ENCODE peak calls at places on chromosomes 6 and 20, in eight cellular contexts. D, P, C, Y, L, J, Q and R are unnamed samples.

GRCh38 chr6:30893001-30893591 is 8.8 kb downstream of the DDR1 start:
- DNase-seq in D (no peak), P (no peak), C (no peak), Y (no peak), L (no peak), J (no peak), Q (no peak), R (no peak)

GRCh38 chr6:70874181-70874913 is 82.5 kb downstream of the B3GAT2 start:
- DNase-seq in D (no peak), P (no peak), C (no peak), Y (no peak), L (no peak), J (no peak), Q (no peak), R (no peak)

GRCh38 chr6:112384511-112384910 is 37.4 kb downstream of the RFPL4B start:
- DNase-seq in D (no peak), P (peak), C (peak), Y (no peak), L (no peak), J (no peak), Q (no peak), R (no peak)

GRCh38 chr6:148195511-148195910 is 147.1 kb upstream of the SASH1 start:
- DNase-seq in D (no peak), P (no peak), C (no peak), Y (no peak), L (no peak), J (no peak), Q (no peak), R (no peak)

GRCh38 chr20:49675368-49676151 is 38.1 kb downstream of the B4GALT5 start:
- DNase-seq in D (no peak), P (no peak), C (peak), Y (no peak), L (no peak), J (no peak), Q (no peak), R (peak)

GRCh38 chr6:13383280-13384163 is 55.2 kb upstream of the TBC1D7 start:
- DNase-seq in D (no peak), P (peak), C (peak), Y (no peak), L (peak), J (peak), Q (no peak), R (no peak)

GRCh38 chr6:129893513-129894098 is 32.5 kb upstream of the TMEM244 start:
- DNase-seq in D (no peak), P (peak), C (peak), Y (no peak), L (peak), J (peak), Q (no peak), R (peak)

GRCh38 chr6:142845624-142846458 is 99.1 kb downstream of the HIVEP2 start:
- DNase-seq in D (peak), P (peak), C (peak), Y (peak), L (peak), J (peak), Q (peak), R (peak)

GRCh38 chr20:40019510-40019909 is 669.5 kb downstream of the MAFB start:
- DNase-seq in D (no peak), P (no peak), C (no peak), Y (no peak), L (no peak), J (no peak), Q (no peak), R (no peak)

GRCh38 chr20:45487231-45487635 is 17.7 kb downstream of the WFDC2 start:
- DNase-seq in D (no peak), P (no peak), C (no peak), Y (no peak), L (no peak), J (no peak), Q (no peak), R (no peak)

GRCh38 chr6:122400121-122400450 is 634 bp downstream of the HSF2 start:
- DNase-seq in D (no peak), P (no peak), C (peak), Y (no peak), L (no peak), J (peak), Q (no peak), R (no peak)

GRCh38 chr6:122400467-122401089 is 1.1 kb downstream of the HSF2 start:
- DNase-seq in D (no peak), P (no peak), C (no peak), Y (no peak), L (peak), J (no peak), Q (no peak), R (no peak)

GRCh38 chr6:122401104-122401503 is 1.7 kb downstream of the HSF2 start:
- DNase-seq in D (no peak), P (no peak), C (no peak), Y (no peak), L (no peak), J (no peak), Q (no peak), R (no peak)

GRCh38 chr6:122399055-122399347 is 451 bp upstream of the HSF2 start:
- DNase-seq in D (no peak), P (no peak), C (no peak), Y (no peak), L (no peak), J (no peak), Q (no peak), R (no peak)

GRCh38 chr6:122399348-122400120 is at the start of gene HSF2:
- DNase-seq in D (peak), P (peak), C (peak), Y (peak), L (peak), J (peak), Q (peak), R (peak)
- TF ChIP-seq CTCF in D (no peak), P (peak), C (peak), Y (peak), L (peak), J (no peak), Q (peak), R (peak)

GRCh38 chr6:170296423-170296745 is 5.5 kb upstream of the DLL1 start:
- DNase-seq in D (peak), P (no peak), C (no peak), Y (no peak), L (no peak), J (no peak), Q (no peak), R (no peak)
- H3K4me3 ChIP-seq in D (no peak), P (no peak), C (no peak), Y (no peak), L (peak), J (no peak), Q (peak), R (no peak)

GRCh38 chr20:6185268-6185667 is 62.4 kb upstream of the FERMT1 start:
- DNase-seq in D (no peak), P (peak), C (no peak), Y (no peak), L (no peak), J (no peak), Q (no peak), R (peak)
- TF ChIP-seq CTCF in D (no peak), P (peak), C (no peak), Y (no peak), L (peak), J (no peak), Q (no peak), R (peak)

GRCh38 chr20:41750137-41750536 is 132.0 kb upstream of the CHD6 start:
- DNase-seq in D (no peak), P (no peak), C (no peak), Y (no peak), L (no peak), J (no peak), Q (no peak), R (no peak)

GRCh38 chr20:41748051-41748450 is 129.9 kb upstream of the CHD6 start:
- DNase-seq in D (no peak), P (no peak), C (no peak), Y (no peak), L (no peak), J (no peak), Q (peak), R (no peak)

GRCh38 chr20:41746635-41747034 is 128.5 kb upstream of the CHD6 start:
- DNase-seq in D (no peak), P (no peak), C (no peak), Y (no peak), L (peak), J (no peak), Q (no peak), R (no peak)

GRCh38 chr20:41747226-41747625 is 129.0 kb upstream of the CHD6 start:
- DNase-seq in D (no peak), P (no peak), C (no peak), Y (no peak), L (no peak), J (no peak), Q (no peak), R (no peak)

GRCh38 chr20:41748756-41749582 is 130.8 kb upstream of the CHD6 start:
- DNase-seq in D (no peak), P (no peak), C (no peak), Y (no peak), L (no peak), J (no peak), Q (no peak), R (no peak)
- H3K4me3 ChIP-seq in D (no peak), P (no peak), C (no peak), Y (no peak), L (no peak), J (no peak), Q (no peak), R (no peak)

GRCh38 chr6:105191351-105191750 is 11.5 kb upstream of the POPDC3 start:
- DNase-seq in D (no peak), P (peak), C (no peak), Y (no peak), L (no peak), J (no peak), Q (no peak), R (no peak)
- TF ChIP-seq CTCF in D (no peak), P (no peak), C (no peak), Y (no peak), L (no peak), J (no peak), Q (no peak), R (no peak)

GRCh38 chr20:34008477-34008876 is 14.8 kb downstream of the RALY start:
- DNase-seq in D (no peak), P (no peak), C (no peak), Y (no peak), L (no peak), J (no peak), Q (no peak), R (no peak)

GRCh38 chr20:34001378-34001777 is 7.7 kb downstream of the RALY start:
- DNase-seq in D (no peak), P (no peak), C (peak), Y (no peak), L (no peak), J (no peak), Q (no peak), R (no peak)

GRCh38 chr20:33999025-33999629 is 5.4 kb downstream of the RALY start:
- DNase-seq in D (no peak), P (no peak), C (no peak), Y (no peak), L (no peak), J (peak), Q (no peak), R (no peak)

GRCh38 chr20:34004790-34005457 is 11.2 kb downstream of the RALY start:
- DNase-seq in D (no peak), P (no peak), C (no peak), Y (no peak), L (no peak), J (no peak), Q (no peak), R (no peak)

GRCh38 chr20:34004227-34004626 is 10.5 kb downstream of the RALY start:
- DNase-seq in D (no peak), P (no peak), C (no peak), Y (no peak), L (no peak), J (no peak), Q (no peak), R (no peak)
- H3K4me3 ChIP-seq in D (no peak), P (no peak), C (no peak), Y (no peak), L (no peak), J (no peak), Q (no peak), R (no peak)

DNA sequence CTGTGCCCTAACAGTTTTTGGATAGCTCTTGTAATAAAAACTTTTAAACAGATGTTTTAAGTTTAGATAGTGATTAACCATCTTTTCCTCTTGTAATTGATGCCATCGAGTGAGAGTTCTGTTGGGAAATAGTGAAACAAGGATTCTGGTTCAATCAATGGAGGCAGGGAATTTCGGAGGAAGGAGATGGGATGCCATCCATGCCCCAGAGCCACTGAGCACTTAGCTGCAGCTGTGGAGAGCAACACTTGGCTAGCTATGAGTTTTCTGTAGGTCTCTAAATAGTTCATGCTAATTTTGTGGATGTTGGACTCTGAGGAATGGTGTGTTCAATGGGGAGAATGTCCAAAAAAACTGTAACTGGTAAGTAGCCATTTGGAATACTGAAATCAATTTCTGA is 16.7 kb downstream of the CBFA2T2 start:
- DNase-seq in D (no peak), P (no peak), C (no peak), Y (no peak), L (no peak), J (no peak), Q (no peak), R (no peak)
- TF ChIP-seq CTCF in D (no peak), P (no peak), C (no peak), Y (no peak), L (no peak), J (no peak), Q (no peak), R (no peak)

DNA sequence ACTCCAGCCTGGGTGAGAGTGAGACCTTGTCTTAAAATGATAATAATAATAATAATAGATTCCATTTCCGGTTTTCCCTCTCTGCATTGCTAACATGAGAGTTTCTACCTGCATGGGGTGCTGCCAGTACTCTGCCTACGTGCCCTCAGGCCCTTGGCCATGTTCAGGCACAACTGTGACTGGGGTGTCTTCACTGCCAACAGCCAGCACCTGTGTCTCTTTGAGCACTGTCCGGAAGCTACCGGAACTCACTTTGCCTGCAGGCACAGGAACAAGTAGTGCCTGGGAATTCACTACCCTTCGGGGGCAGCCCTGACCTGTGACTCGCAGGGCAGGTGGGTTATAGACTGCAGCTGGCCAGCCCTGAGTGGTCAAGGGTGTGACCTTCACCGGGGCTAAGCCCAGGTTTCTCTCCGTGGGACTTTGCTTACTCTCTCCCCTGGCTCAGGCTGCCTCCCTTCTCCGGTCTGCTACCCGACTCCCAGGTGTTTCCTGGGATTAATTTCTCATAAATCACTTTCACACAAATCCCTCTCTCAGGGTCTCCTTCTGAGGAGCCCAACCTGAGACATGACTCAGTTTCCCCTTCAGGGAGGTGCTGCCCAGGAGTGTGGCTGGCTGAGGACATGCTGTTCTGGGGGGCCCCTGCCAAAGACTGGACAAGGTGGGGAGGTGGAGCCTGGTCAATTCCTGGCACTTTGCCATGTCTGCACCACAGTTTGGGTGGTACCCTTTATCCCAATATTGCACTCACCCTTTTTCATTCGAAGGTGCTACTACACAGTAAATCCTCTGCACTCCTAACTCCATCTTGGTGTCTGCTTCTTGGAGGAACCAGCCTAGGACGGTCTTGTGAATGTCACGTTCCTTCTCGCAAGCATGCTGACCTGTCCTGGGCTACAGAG is 79.5 kb upstream of the RALGAPA2 start:
- DNase-seq in D (no peak), P (no peak), C (no peak), Y (no peak), L (no peak), J (no peak), Q (no peak), R (no peak)
- H3K4me3 ChIP-seq in D (no peak), P (no peak), C (no peak), Y (no peak), L (no peak), J (no peak), Q (no peak), R (no peak)

GRCh38 chr20:62135573-62136266 is 7.5 kb downstream of the PSMA7 start:
- DNase-seq in D (no peak), P (no peak), C (no peak), Y (no peak), L (no peak), J (no peak), Q (no peak), R (no peak)

GRCh38 chr20:62136283-62137091 is 6.7 kb downstream of the PSMA7 start:
- DNase-seq in D (no peak), P (peak), C (peak), Y (peak), L (peak), J (peak), Q (no peak), R (peak)

GRCh38 chr20:62137478-62138203 is 5.6 kb downstream of the PSMA7 start:
- DNase-seq in D (no peak), P (no peak), C (no peak), Y (no peak), L (no peak), J (no peak), Q (no peak), R (no peak)

GRCh38 chr20:62138204-62138543 is 5.0 kb downstream of the PSMA7 start:
- DNase-seq in D (no peak), P (no peak), C (no peak), Y (no peak), L (no peak), J (no peak), Q (no peak), R (no peak)

GRCh38 chr20:62137092-62137384 is 6.2 kb downstream of the PSMA7 start:
- DNase-seq in D (no peak), P (no peak), C (no peak), Y (no peak), L (no peak), J (no peak), Q (no peak), R (no peak)
- TF ChIP-seq CTCF in D (no peak), P (no peak), C (no peak), Y (no peak), L (no peak), J (no peak), Q (peak), R (no peak)

DNA sequence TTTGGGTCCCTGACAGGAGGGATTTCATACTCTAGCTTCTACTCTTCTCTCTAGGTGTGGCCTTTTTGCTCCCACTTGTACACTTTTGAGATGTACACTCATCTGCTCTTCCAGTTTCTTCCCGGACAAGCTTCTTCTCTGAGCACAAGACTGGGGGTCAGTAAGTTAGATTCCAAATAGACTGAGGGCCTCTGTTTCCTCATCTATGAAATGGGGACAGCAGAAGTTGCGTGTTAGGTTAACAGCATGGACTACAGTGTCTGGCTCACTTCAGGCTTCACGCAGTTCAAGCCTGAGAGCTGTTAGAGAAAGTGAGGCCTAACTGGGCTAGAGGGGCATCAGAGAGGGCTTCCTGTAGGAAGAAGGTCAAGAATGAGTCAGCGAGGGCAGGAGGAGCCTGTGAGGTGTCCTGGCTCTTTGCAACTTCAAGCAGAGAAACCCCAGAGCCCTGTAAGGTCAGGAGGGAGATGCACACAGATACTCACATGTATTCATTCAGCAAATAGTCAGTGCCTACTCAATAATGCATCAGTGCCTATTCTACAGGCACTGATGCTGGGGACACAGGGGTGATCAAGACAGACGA is 20.6 kb downstream of the XKR7 start:
- DNase-seq in D (no peak), P (no peak), C (no peak), Y (no peak), L (no peak), J (no peak), Q (no peak), R (no peak)
- H3K4me3 ChIP-seq in D (no peak), P (no peak), C (no peak), Y (no peak), L (no peak), J (no peak), Q (no peak), R (no peak)